ENCODE peak calls at places on chromosomes 1 and 21, in six cellular contexts. D is AG09309, P is mucosa of descending colon, N is cardiac fibroblast, R is fibroblast of the aortic adventitia, I is HFFc6. A is an unnamed sample.

GRCh38 chr1:203216274-203217138 is 13.0 kb downstream of the CHIT1 start:
- DNase-seq in D (no peak), P (no peak), N (peak; percentile 83), R (peak; percentile 84), I (peak; percentile 47), A (peak; percentile 64)

GRCh38 chr1:19262728-19263127 is 11.1 kb downstream of the MRTO4 start:
- DNase-seq in D (no peak), P (no peak), N (no peak), R (no peak), I (no peak), A (no peak)

GRCh38 chr1:94641990-94642389 is 100.4 kb upstream of the F3 start:
- DNase-seq in D (no peak), P (no peak), N (no peak), R (no peak), I (no peak), A (no peak)

GRCh38 chr1:165235777-165236285 is 120.7 kb downstream of the LMX1A start:
- DNase-seq in D (no peak), P (no peak), N (no peak), R (no peak), I (no peak), A (no peak)

GRCh38 chr1:88984553-88984945 is 7.9 kb downstream of the KYAT3 start:
- DNase-seq in D (no peak), P (no peak), N (peak; percentile 15), R (no peak), I (no peak), A (no peak)

GRCh38 chr21:44802396-44803153 is 955 bp upstream of the UBE2G2 start:
- DNase-seq in D (no peak), P (no peak), N (no peak), R (no peak), I (peak; percentile 9), A (no peak)

GRCh38 chr1:115031595-115031994 is 2.0 kb downstream of the TSHB start:
- DNase-seq in D (no peak), P (no peak), N (no peak), R (no peak), I (no peak), A (no peak)

GRCh38 chr1:234956821-234957329 is 171.8 kb downstream of the TOMM20 start:
- DNase-seq in D (no peak), P (no peak), N (no peak), R (no peak), I (no peak), A (peak; percentile 55)

GRCh38 chr1:201585901-201586300 is 47.0 kb downstream of the NAV1 start:
- DNase-seq in D (no peak), P (no peak), N (no peak), R (peak; percentile 58), I (no peak), A (no peak)

GRCh38 chr1:46811053-46811452 is 12.2 kb downstream of the CYP4B1 start:
- DNase-seq in D (no peak), P (no peak), N (no peak), R (no peak), I (no peak), A (no peak)

GRCh38 chr1:85199667-85200366 is 999 bp downstream of the SYDE2 start:
- DNase-seq in D (no peak), P (no peak), N (no peak), R (no peak), I (no peak), A (no peak)

GRCh38 chr1:104073463-104073902 is 323.8 kb downstream of the AMY1C start:
- DNase-seq in D (no peak), P (no peak), N (no peak), R (no peak), I (no peak), A (no peak)

DNA sequence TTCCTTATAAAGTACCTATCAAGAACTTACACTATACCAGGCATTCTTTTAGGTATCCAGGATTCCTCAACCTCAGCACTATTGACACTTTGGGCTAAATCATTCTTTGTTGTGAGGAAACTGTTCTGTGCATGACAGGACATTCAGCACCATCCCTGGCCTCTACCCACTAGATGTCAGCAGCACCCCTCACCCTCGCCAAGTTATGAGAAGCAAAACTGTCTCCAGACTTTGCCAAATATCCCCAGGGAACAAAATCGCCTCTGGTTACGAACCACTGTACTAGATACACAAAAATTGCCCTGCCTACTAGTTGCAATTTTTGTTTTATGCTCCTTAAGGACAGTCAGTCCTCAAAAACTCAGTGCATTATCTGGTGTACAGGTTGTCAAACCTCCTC is 35.7 kb downstream of the PALMD start:
- DNase-seq in D (no peak), P (no peak), N (peak; percentile 61), R (no peak), I (no peak), A (no peak)
- TF ChIP-seq CTCF in D (peak; percentile 1), P (no peak), N (peak; percentile 15), R (no peak), I (no peak), A (no peak)

GRCh38 chr1:246418565-246419312 is 88.3 kb downstream of the SMYD3 start:
- DNase-seq in D (no peak), P (no peak), N (no peak), R (no peak), I (no peak), A (no peak)

GRCh38 chr1:246417152-246417812 is 89.8 kb downstream of the SMYD3 start:
- DNase-seq in D (no peak), P (no peak), N (peak; percentile 46), R (peak; percentile 83), I (peak; percentile 59), A (no peak)

GRCh38 chr1:246415028-246415427 is 92.1 kb downstream of the SMYD3 start:
- DNase-seq in D (no peak), P (no peak), N (no peak), R (no peak), I (no peak), A (no peak)

GRCh38 chr1:246416261-246416660 is 90.8 kb downstream of the SMYD3 start:
- DNase-seq in D (no peak), P (no peak), N (no peak), R (no peak), I (no peak), A (no peak)

GRCh38 chr1:246417813-246418564 is 89.1 kb downstream of the SMYD3 start:
- DNase-seq in D (no peak), P (no peak), N (no peak), R (no peak), I (no peak), A (no peak)
- TF ChIP-seq CTCF in D (no peak), P (no peak), N (no peak), R (no peak), I (peak; percentile 25), A (no peak)

DNA sequence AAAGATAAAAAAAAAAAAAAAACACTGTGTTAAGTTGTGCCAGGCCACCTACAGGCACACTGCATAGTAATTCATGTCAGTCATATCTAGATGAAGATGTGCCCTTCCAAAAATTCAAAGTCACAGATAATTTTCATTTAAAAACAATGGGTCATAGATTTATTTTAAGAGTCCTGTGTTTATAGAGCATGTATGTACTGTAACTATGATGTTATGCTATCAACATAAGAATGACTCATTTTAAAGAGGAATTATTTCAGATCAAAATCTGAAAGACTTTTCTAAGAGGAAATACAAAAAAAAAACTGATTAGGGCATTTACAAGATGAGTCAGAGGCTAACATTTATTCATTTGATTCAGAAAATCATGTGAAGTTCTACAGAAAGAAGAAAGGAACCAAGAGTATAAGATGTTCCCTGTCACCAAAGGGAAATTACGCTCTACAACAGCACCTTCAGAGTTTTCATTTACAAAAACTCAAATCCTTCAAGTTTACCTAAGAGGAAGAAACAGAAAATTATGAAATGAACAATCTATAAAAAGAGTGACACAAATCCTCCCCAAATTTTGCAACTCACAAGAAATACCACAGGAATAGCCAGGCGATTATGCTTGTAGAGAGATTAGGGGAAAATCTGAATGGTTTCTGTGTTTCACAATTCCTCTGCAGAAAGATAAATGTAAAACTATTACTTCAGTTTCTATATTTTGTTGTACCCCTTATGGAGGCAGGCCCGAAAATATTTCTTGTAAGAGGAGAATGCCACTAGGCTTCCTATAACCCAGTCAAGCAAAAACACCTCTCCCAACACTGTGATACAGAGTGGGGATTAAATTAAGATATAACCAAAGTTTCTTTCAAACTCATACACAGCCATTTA is 13.8 kb downstream of the TP53BP2 start:
- DNase-seq in D (no peak), P (no peak), N (peak; percentile 67), R (peak; percentile 82), I (peak; percentile 81), A (no peak)
- TF ChIP-seq CTCF in D (peak; percentile 2), P (no peak), N (no peak), R (peak; percentile 13), I (peak; percentile 57), A (no peak)

GRCh38 chr1:6183520-6183989 is 3.4 kb upstream of the CHD5 start:
- DNase-seq in D (no peak), P (no peak), N (no peak), R (no peak), I (peak; percentile 25), A (no peak)
- TF ChIP-seq CTCF in D (no peak), P (no peak), N (peak; percentile 7), R (no peak), I (no peak), A (no peak)

GRCh38 chr1:101993703-101994102 is 3.0 kb downstream of the OLFM3 start:
- DNase-seq in D (no peak), P (no peak), N (no peak), R (no peak), I (no peak), A (no peak)
- TF ChIP-seq CTCF in D (no peak), P (no peak), N (no peak), R (no peak), I (no peak), A (no peak)

DNA sequence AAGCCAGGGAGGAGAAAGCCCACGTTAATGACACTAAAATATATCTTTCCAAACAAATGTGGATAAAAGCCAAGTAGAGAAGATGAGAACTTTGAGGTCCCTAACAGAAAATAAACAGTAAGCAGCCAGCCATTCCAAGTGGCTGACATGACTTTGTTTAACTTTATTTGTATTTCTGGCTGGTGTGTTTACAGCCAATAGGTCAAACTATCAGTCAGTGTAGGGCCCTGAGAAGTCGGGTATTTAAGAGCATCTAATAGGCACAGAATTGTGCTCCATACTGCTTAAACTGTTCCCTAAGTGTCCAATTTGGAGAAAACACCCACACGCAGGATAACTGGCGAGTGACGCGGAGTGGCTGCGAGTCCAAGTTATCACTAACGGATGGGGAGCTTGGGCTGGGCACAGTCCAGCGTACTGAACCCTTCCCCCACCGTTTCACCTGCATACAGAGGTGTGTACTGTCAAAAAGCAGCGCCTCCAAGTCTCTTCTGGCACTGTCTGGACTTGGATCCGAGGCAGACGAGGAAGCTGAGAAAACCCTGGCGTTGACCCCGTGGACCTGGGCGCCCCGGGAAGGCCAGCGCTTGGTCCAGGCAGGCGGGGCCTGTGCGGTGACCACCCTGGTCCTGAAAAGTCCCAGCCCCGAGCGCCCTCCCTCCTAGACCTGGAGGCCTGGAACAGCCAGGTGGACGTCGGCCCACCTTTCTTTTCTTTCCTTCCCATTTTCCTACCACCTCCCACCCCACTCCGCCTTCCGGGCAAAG is 662 bp upstream of the LGALS8 start:
- DNase-seq in D (no peak), P (peak; percentile 73), N (no peak), R (no peak), I (no peak), A (peak; percentile 33)
- TF ChIP-seq CTCF in D (no peak), P (no peak), N (no peak), R (no peak), I (no peak), A (no peak)

GRCh38 chr1:6141601-6142000 is 38.5 kb downstream of the CHD5 start:
- DNase-seq in D (no peak), P (no peak), N (no peak), R (no peak), I (no peak), A (no peak)
- TF ChIP-seq CTCF in D (peak; percentile 23), P (no peak), N (peak; percentile 9), R (no peak), I (peak; percentile 42), A (peak; percentile 5)

A was measured in uterus.